ENCODE peak calls at places on chromosome 11, in four cellular contexts. D, U, X and P are unnamed samples.

GRCh38 chr11:70467196-70468085 is 69.1 kb downstream of the CTTN start:
- DNase-seq in D (peak), U (peak), X (peak), P (peak)

GRCh38 chr11:131943296-131943695 is 572.9 kb downstream of the NTM start:
- DNase-seq in D (no peak), U (peak), X (no peak), P (no peak)

GRCh38 chr11:96967616-96968015 is 577.8 kb downstream of the JRKL start:
- DNase-seq in D (no peak), U (no peak), X (no peak), P (no peak)

GRCh38 chr11:12376259-12376971 is 956 bp upstream of the PARVA start:
- DNase-seq in D (peak), U (no peak), X (no peak), P (peak)

GRCh38 chr11:131038597-131038996 is 122.3 kb upstream of the SNX19 start:
- DNase-seq in D (peak), U (peak), X (peak), P (peak)

GRCh38 chr11:38791346-38791961 is 2193.4 kb upstream of the RAG2 start:
- DNase-seq in D (peak), U (peak), X (peak), P (peak)

GRCh38 chr11:62611705-62612365 is 740 bp downstream of the EML3 start:
- DNase-seq in D (peak), U (peak), X (no peak), P (peak)

GRCh38 chr11:73866095-73866579 is 10.5 kb downstream of the COA4 start:
- DNase-seq in D (no peak), U (peak), X (no peak), P (no peak)

GRCh38 chr11:111561801-111562325 is 21.3 kb downstream of the LAYN start:
- DNase-seq in D (no peak), U (peak), X (no peak), P (no peak)

GRCh38 chr11:128036556-128037093 is 550.7 kb downstream of the ETS1 start:
- DNase-seq in D (no peak), U (no peak), X (no peak), P (no peak)

GRCh38 chr11:78196661-78197091 is 8.0 kb downstream of the USP35 start:
- DNase-seq in D (no peak), U (no peak), X (no peak), P (no peak)

GRCh38 chr11:125871391-125872137 is 15.9 kb upstream of the HYLS1 start:
- DNase-seq in D (peak), U (peak), X (peak), P (peak)

DNA sequence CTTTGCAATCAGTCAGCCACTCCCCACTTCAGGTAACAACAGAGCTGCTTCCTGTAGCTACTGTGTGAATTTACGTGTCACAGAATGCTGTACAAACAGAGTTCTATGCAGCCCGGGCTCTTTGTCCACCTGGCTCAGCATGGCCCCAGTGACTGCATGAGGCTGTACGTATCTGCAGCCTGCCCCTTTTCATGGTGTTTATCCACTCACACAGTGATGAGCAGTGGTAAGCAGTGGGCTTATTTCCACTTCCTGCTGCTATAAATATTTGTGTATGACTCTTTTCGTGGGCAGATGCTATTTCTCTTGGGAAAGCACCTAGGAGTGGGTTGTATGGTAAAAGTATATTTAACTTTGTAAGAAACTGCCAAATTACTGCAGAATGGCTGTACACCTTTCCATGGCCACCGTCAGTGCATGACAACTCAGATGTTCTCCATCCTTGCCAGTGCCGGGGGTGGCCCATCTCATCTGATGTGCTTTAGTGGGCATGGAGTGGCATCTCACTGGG is 43.3 kb downstream of the MYEOV start:
- DNase-seq in D (no peak), U (peak), X (peak), P (peak)
- H2AFZ ChIP-seq in D (no peak), U (no peak), X (no peak), P (no peak)

GRCh38 chr11:35303596-35304392 is 115.6 kb downstream of the SLC1A2 start:
- DNase-seq in D (no peak), U (peak), X (no peak), P (peak)
- TF ChIP-seq EZH2phosphoT487 in D (no peak), U (no peak), X (no peak), P (no peak)

GRCh38 chr11:14417186-14417585 is 58.2 kb upstream of the RRAS2 start:
- DNase-seq in D (no peak), U (no peak), X (no peak), P (no peak)

GRCh38 chr11:14413307-14414072 is 54.5 kb upstream of the RRAS2 start:
- DNase-seq in D (peak), U (peak), X (no peak), P (no peak)

GRCh38 chr11:14411818-14412217 is 52.8 kb upstream of the RRAS2 start:
- DNase-seq in D (no peak), U (peak), X (no peak), P (no peak)

GRCh38 chr11:14417975-14418374 is 59.0 kb upstream of the RRAS2 start:
- DNase-seq in D (no peak), U (no peak), X (no peak), P (no peak)

GRCh38 chr11:14414470-14415461 is 55.8 kb upstream of the RRAS2 start:
- DNase-seq in D (no peak), U (no peak), X (no peak), P (no peak)
- H3K4me3 ChIP-seq in D (no peak), U (no peak), X (no peak), P (no peak)

GRCh38 chr11:72307439-72307838 is 63.5 kb upstream of the PHOX2A start:
- DNase-seq in D (no peak), U (no peak), X (no peak), P (no peak)
- H2AFZ ChIP-seq in D (no peak), U (no peak), X (no peak), P (no peak)

DNA sequence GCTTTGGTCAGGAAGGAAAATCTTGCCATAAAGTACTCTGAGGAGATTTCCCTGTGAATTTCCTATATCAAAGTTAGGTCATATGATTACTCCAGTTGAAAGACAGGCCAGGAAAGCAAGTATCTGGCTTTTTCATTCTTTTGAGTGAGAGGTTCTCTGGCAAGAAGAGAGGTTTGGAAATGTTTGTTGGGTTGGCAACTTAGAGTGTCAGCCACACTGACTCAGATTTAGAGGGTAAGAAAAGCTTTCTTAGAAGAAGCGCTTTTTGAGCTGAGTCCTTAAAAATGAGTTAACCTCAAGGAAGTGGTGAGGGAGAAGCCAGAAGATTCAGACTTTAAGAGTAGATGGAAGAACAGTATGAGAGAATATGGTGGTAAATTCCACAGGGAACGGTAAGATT is 86.1 kb upstream of the BDNF start:
- DNase-seq in D (no peak), U (no peak), X (no peak), P (no peak)
- TF ChIP-seq EZH2phosphoT487 in D (no peak), U (no peak), X (no peak), P (no peak)

GRCh38 chr11:373716-374551 is 4.6 kb downstream of the B4GALNT4 start:
- DNase-seq in D (no peak), U (no peak), X (no peak), P (no peak)
- H3K4me3 ChIP-seq in D (no peak), U (no peak), X (no peak), P (no peak)

GRCh38 chr11:68302256-68303054 is 9.9 kb upstream of the LRP5 start:
- DNase-seq in D (no peak), U (peak), X (no peak), P (peak)
- H2AFZ ChIP-seq in D (no peak), U (peak), X (no peak), P (no peak)

GRCh38 chr11:100849009-100849913 is 162.2 kb downstream of the ARHGAP42 start:
- DNase-seq in D (no peak), U (no peak), X (no peak), P (peak)
- TF ChIP-seq EZH2phosphoT487 in D (no peak), U (no peak), X (no peak), P (no peak)

DNA sequence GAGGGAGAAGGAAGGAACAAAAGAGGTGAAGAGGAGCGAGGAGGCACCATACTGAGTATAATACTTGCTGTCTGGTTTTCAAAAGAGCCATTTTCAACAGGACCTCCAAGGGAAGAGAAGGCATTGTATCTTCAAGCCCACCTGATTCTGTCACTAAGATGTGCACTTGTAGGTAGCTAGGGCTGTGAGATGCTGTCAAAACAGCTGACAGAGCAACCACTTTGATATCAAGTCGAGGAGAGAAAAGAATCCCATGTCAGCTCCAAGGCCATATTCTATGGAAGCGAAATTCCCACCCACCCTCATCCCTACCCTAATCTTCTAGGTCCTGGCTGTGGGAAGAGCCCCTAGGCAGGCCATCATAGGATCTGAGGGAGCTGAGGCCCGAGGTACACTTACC is 70.9 kb upstream of the PRDM11 start:
- DNase-seq in D (no peak), U (no peak), X (no peak), P (no peak)
- H3K4me3 ChIP-seq in D (no peak), U (no peak), X (no peak), P (no peak)

GRCh38 chr11:20057055-20057943 is 103.0 kb downstream of the DBX1 start:
- DNase-seq in D (no peak), U (no peak), X (no peak), P (no peak)
- H2AFZ ChIP-seq in D (no peak), U (no peak), X (no peak), P (no peak)